ENCODE peak calls at places on chromosome 10, in four cellular contexts. One of them, this sample, is unnamed.

GRCh38 chr10:77289790-77290189 is 347.8 kb downstream of the KCNMA1 start:
- DNase-seq in C1 segment of cervical spinal cord: no peak
- DNase-seq in foreskin keratinocyte: no peak
- DNase-seq in gastrocnemius medialis: no peak
- DNase-seq in this sample: no peak

GRCh38 chr10:87547734-87548311 is 43.1 kb downstream of the MINPP1 start:
- DNase-seq in foreskin keratinocyte: peak
- DNase-seq in gastrocnemius medialis: no peak
- DNase-seq in C1 segment of cervical spinal cord: no peak
- DNase-seq in this sample: no peak

GRCh38 chr10:116538461-116538860 is 7.3 kb upstream of the PNLIP start:
- DNase-seq in gastrocnemius medialis: no peak
- DNase-seq in C1 segment of cervical spinal cord: no peak
- DNase-seq in foreskin keratinocyte: peak
- DNase-seq in this sample: no peak

GRCh38 chr10:77516575-77516974 is 121.0 kb downstream of the KCNMA1 start:
- DNase-seq in foreskin keratinocyte: no peak
- DNase-seq in C1 segment of cervical spinal cord: no peak
- DNase-seq in gastrocnemius medialis: no peak
- DNase-seq in this sample: no peak

GRCh38 chr10:58400609-58401008 is 15.4 kb downstream of the TFAM start:
- DNase-seq in gastrocnemius medialis: no peak
- DNase-seq in foreskin keratinocyte: no peak
- DNase-seq in C1 segment of cervical spinal cord: no peak
- DNase-seq in this sample: no peak

GRCh38 chr10:72087969-72088878 is at the start of gene SPOCK2:
- DNase-seq in gastrocnemius medialis: no peak
- DNase-seq in C1 segment of cervical spinal cord: no peak
- DNase-seq in foreskin keratinocyte: no peak
- DNase-seq in this sample: no peak

GRCh38 chr10:71981024-71981867 is 17.1 kb downstream of the CHST3 start:
- DNase-seq in C1 segment of cervical spinal cord: peak
- DNase-seq in gastrocnemius medialis: no peak
- DNase-seq in foreskin keratinocyte: no peak
- DNase-seq in this sample: no peak

GRCh38 chr10:76429331-76429625 is 997.9 kb downstream of the LRMDA start:
- DNase-seq in gastrocnemius medialis: no peak
- DNase-seq in C1 segment of cervical spinal cord: no peak
- DNase-seq in foreskin keratinocyte: no peak
- DNase-seq in this sample: no peak

GRCh38 chr10:33843379-33843778 is 508.9 kb upstream of the NRP1 start:
- DNase-seq in C1 segment of cervical spinal cord: no peak
- DNase-seq in foreskin keratinocyte: no peak
- DNase-seq in gastrocnemius medialis: no peak
- DNase-seq in this sample: no peak

GRCh38 chr10:117752103-117752502 is 209.6 kb downstream of the EMX2 start:
- DNase-seq in C1 segment of cervical spinal cord: no peak
- DNase-seq in foreskin keratinocyte: no peak
- DNase-seq in gastrocnemius medialis: no peak
- DNase-seq in this sample: no peak

GRCh38 chr10:62708569-62708968 is 96.0 kb upstream of the ADO start:
- DNase-seq in gastrocnemius medialis: no peak
- DNase-seq in C1 segment of cervical spinal cord: no peak
- DNase-seq in foreskin keratinocyte: no peak
- DNase-seq in this sample: no peak

GRCh38 chr10:97575101-97575668 is 2.6 kb downstream of the ANKRD2 start:
- DNase-seq in foreskin keratinocyte: no peak
- DNase-seq in gastrocnemius medialis: no peak
- DNase-seq in C1 segment of cervical spinal cord: no peak
- DNase-seq in this sample: no peak

GRCh38 chr10:66783296-66783695 is 142.5 kb upstream of the LRRTM3 start:
- DNase-seq in foreskin keratinocyte: peak
- DNase-seq in C1 segment of cervical spinal cord: no peak
- DNase-seq in gastrocnemius medialis: no peak
- DNase-seq in this sample: no peak

GRCh38 chr10:106078796-106079576 is 1085.5 kb downstream of the SORCS1 start:
- DNase-seq in foreskin keratinocyte: peak
- DNase-seq in gastrocnemius medialis: no peak
- DNase-seq in C1 segment of cervical spinal cord: no peak
- DNase-seq in this sample: no peak

GRCh38 chr10:86355571-86356038 is 11.0 kb downstream of the GRID1 start:
- DNase-seq in C1 segment of cervical spinal cord: peak
- DNase-seq in foreskin keratinocyte: no peak
- DNase-seq in gastrocnemius medialis: peak
- DNase-seq in this sample: no peak

GRCh38 chr10:95423327-95424005 is 132.7 kb upstream of the PDLIM1 start:
- DNase-seq in C1 segment of cervical spinal cord: no peak
- DNase-seq in gastrocnemius medialis: no peak
- DNase-seq in foreskin keratinocyte: no peak
- DNase-seq in this sample: no peak

GRCh38 chr10:80460399-80461207 is 6.5 kb downstream of the TSPAN14 start:
- DNase-seq in foreskin keratinocyte: peak
- DNase-seq in gastrocnemius medialis: no peak
- DNase-seq in C1 segment of cervical spinal cord: no peak
- DNase-seq in this sample: peak

GRCh38 chr10:132489053-132489703 is 48.4 kb upstream of the INPP5A start:
- DNase-seq in C1 segment of cervical spinal cord: no peak
- DNase-seq in gastrocnemius medialis: no peak
- DNase-seq in foreskin keratinocyte: no peak
- DNase-seq in this sample: no peak

GRCh38 chr10:12351447-12351846 is 2.1 kb downstream of the CAMK1D start:
- DNase-seq in foreskin keratinocyte: no peak
- DNase-seq in C1 segment of cervical spinal cord: no peak
- DNase-seq in gastrocnemius medialis: no peak
- DNase-seq in this sample: no peak

GRCh38 chr10:61000769-61001730 is 57.1 kb upstream of the RHOBTB1 start:
- DNase-seq in foreskin keratinocyte: no peak
- DNase-seq in gastrocnemius medialis: no peak
- DNase-seq in C1 segment of cervical spinal cord: no peak
- DNase-seq in this sample: peak

GRCh38 chr10:59019603-59020002 is 156.8 kb upstream of the PHYHIPL start:
- DNase-seq in foreskin keratinocyte: no peak
- DNase-seq in C1 segment of cervical spinal cord: no peak
- DNase-seq in gastrocnemius medialis: no peak
- DNase-seq in this sample: no peak

GRCh38 chr10:108801775-108802516 is 1121.4 kb downstream of the XPNPEP1 start:
- DNase-seq in C1 segment of cervical spinal cord: no peak
- DNase-seq in gastrocnemius medialis: no peak
- DNase-seq in foreskin keratinocyte: peak
- DNase-seq in this sample: no peak

GRCh38 chr10:484925-485661 is 204.4 kb downstream of the DIP2C start:
- DNase-seq in gastrocnemius medialis: no peak
- DNase-seq in foreskin keratinocyte: peak
- DNase-seq in C1 segment of cervical spinal cord: no peak
- DNase-seq in this sample: no peak

GRCh38 chr10:132421377-132422168 is 24.6 kb downstream of the PWWP2B start:
- DNase-seq in C1 segment of cervical spinal cord: no peak
- DNase-seq in gastrocnemius medialis: peak
- DNase-seq in foreskin keratinocyte: peak
- DNase-seq in this sample: no peak

GRCh38 chr10:11424456-11425287 is 186.8 kb downstream of the USP6NL start:
- DNase-seq in gastrocnemius medialis: no peak
- DNase-seq in C1 segment of cervical spinal cord: no peak
- DNase-seq in foreskin keratinocyte: peak
- DNase-seq in this sample: peak

GRCh38 chr10:16105082-16105481 is 244.8 kb upstream of the MINDY3 start:
- DNase-seq in C1 segment of cervical spinal cord: no peak
- DNase-seq in gastrocnemius medialis: no peak
- DNase-seq in foreskin keratinocyte: peak
- DNase-seq in this sample: no peak

GRCh38 chr10:125554753-125555152 is 128.2 kb downstream of the TEX36 start:
- DNase-seq in gastrocnemius medialis: no peak
- DNase-seq in C1 segment of cervical spinal cord: no peak
- DNase-seq in foreskin keratinocyte: no peak
- DNase-seq in this sample: no peak

GRCh38 chr10:32112055-32112454 is 55.8 kb upstream of the KIF5B start:
- DNase-seq in gastrocnemius medialis: no peak
- DNase-seq in C1 segment of cervical spinal cord: no peak
- DNase-seq in foreskin keratinocyte: peak
- DNase-seq in this sample: no peak

GRCh38 chr10:60236869-60237524 is 152.7 kb downstream of the ANK3 start:
- DNase-seq in foreskin keratinocyte: no peak
- DNase-seq in gastrocnemius medialis: peak
- DNase-seq in C1 segment of cervical spinal cord: no peak
- DNase-seq in this sample: no peak

GRCh38 chr10:102649770-102650654 is 5.7 kb downstream of the TRIM8 start:
- DNase-seq in foreskin keratinocyte: no peak
- DNase-seq in gastrocnemius medialis: no peak
- DNase-seq in C1 segment of cervical spinal cord: no peak
- DNase-seq in this sample: no peak

GRCh38 chr10:77144664-77145063 is 492.9 kb downstream of the KCNMA1 start:
- DNase-seq in C1 segment of cervical spinal cord: no peak
- DNase-seq in foreskin keratinocyte: no peak
- DNase-seq in gastrocnemius medialis: no peak
- DNase-seq in this sample: no peak

This sample was measured in progenitor cell of endocrine pancreas.